ENCODE peak calls at places on chromosomes 4 and X, in six cellular contexts. Z is endodermal cell, H is fibroblast of lung, L is right cardiac atrium, X is GM23248, G is left lung. N is an unnamed sample. For H3K9me3, the result is how much of the 10 kb centered on the place peaks cover.

GRCh38 chr4:1249731-1250526 is 999 bp upstream of the CTBP1 start:
- DNase-seq in Z (peak), H (peak), L (no peak), X (peak), G (peak), N (peak)

GRCh38 chrX:27336466-27337091 is 126.6 kb downstream of the PPP4R3C start:
- DNase-seq in Z (peak), H (no peak), L (peak), X (peak), G (no peak), N (peak)

GRCh38 chr4:163587867-163588266 is 93.4 kb downstream of the TMA16 start:
- DNase-seq in Z (peak), H (peak), L (no peak), X (no peak), G (no peak), N (peak)

GRCh38 chr4:48914311-48914710 is 7.7 kb upstream of the OCIAD2 start:
- DNase-seq in Z (no peak), H (peak), L (no peak), X (no peak), G (no peak), N (no peak)

GRCh38 chrX:100512471-100512870 is 72.3 kb upstream of the TNMD start:
- DNase-seq in Z (no peak), H (peak), L (no peak), X (peak), G (no peak), N (no peak)

GRCh38 chrX:10233173-10233572 is 76.4 kb downstream of the CLCN4 start:
- DNase-seq in Z (no peak), H (peak), L (no peak), X (peak), G (no peak), N (no peak)

GRCh38 chr4:71553605-71554004 is 214.8 kb downstream of the SLC4A4 start:
- DNase-seq in Z (no peak), H (peak), L (no peak), X (peak), G (no peak), N (no peak)

GRCh38 chr4:111400736-111401135 is 744.5 kb upstream of the FAM241A start:
- DNase-seq in Z (no peak), H (peak), L (no peak), X (peak), G (no peak), N (no peak)

GRCh38 chr4:181432347-181432746 is 810.9 kb upstream of the TENM3 start:
- DNase-seq in Z (peak), H (no peak), L (peak), X (no peak), G (no peak), N (no peak)

GRCh38 chr4:173696011-173696410 is 166.0 kb upstream of the HAND2 start:
- DNase-seq in Z (no peak), H (no peak), L (no peak), X (no peak), G (no peak), N (no peak)

GRCh38 chr4:87679449-87680169 is 29.5 kb downstream of the DMP1 start:
- DNase-seq in Z (peak), H (peak), L (peak), X (peak), G (no peak), N (peak)

DNA sequence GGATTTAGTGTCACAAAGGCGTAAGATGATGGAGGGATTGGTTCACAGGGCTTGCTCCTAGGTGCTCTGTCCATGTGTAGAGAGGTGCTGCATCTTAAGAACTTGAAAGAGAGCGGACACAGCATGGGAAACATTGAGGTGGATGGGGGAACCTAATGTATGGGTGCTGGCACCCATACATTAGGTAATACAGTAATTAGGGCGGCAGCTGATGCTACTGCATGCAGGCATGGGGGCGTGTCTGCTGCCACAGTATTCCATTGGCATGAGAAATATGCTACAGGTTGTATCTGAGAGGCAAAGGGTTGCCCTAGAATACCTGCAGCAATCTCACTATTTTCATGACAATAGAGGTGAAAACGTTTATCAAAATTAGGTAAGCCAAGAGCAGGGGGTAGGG is 45.8 kb upstream of the UXT start:
- DNase-seq in Z (no peak), H (no peak), L (no peak), X (no peak), G (no peak), N (no peak)
- H3K9me3 ChIP-seq in Z (under half), H (under half), L (under half), X (under half), G (under half), N (under half)

GRCh38 chrX:1500701-1501624 is 36.0 kb downstream of the P2RY8 start:
- DNase-seq in Z (no peak), H (no peak), L (no peak), X (no peak), G (no peak), N (no peak)
- H3K4me3 ChIP-seq in Z (no peak), H (no peak), L (no peak), X (no peak), G (no peak), N (no peak)

GRCh38 chr4:37663552-37663951 is 22.6 kb downstream of the RELL1 start:
- DNase-seq in Z (no peak), H (no peak), L (no peak), X (no peak), G (no peak), N (no peak)

GRCh38 chr4:37664696-37665095 is 21.5 kb downstream of the RELL1 start:
- DNase-seq in Z (peak), H (no peak), L (no peak), X (no peak), G (no peak), N (no peak)

GRCh38 chr4:37665347-37666009 is 20.7 kb downstream of the RELL1 start:
- DNase-seq in Z (no peak), H (no peak), L (peak), X (no peak), G (no peak), N (no peak)

GRCh38 chr4:37667197-37668100 is 18.7 kb downstream of the RELL1 start:
- DNase-seq in Z (no peak), H (no peak), L (no peak), X (peak), G (no peak), N (no peak)

GRCh38 chr4:37666625-37667071 is 19.5 kb downstream of the RELL1 start:
- DNase-seq in Z (no peak), H (peak), L (peak), X (peak), G (peak), N (no peak)
- H3K27ac ChIP-seq in Z (no peak), H (peak), L (peak), X (peak), G (no peak), N (no peak)

DNA sequence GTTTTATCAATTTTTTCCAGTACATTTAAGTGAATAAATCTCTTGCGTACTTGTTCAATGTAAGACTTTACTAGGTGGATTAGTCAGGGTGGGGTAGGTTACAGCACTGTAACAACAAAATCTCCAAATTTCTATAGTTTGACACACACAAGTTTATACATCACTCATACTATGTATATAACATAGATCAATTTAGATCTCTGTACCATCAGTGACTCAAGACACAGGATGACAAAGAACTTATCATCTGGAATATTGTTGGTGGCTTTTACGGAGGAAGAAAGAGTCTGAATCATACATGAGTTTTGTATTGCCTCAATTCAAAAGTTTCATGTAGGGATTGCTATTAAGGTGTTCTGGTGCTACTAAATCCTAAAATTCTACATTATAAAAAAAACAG is 97.9 kb upstream of the DKK2 start:
- DNase-seq in Z (no peak), H (no peak), L (no peak), X (no peak), G (no peak), N (no peak)
- H3K9me3 ChIP-seq in Z (under half), H (under half), L (under half), X (under half), G (under half), N (under half)

GRCh38 chrX:39196192-39197102 is 395.2 kb downstream of the MID1IP1 start:
- DNase-seq in Z (peak), H (peak), L (no peak), X (peak), G (no peak), N (no peak)
- H3K4me3 ChIP-seq in Z (no peak), H (no peak), L (no peak), X (no peak), G (no peak), N (no peak)

DNA sequence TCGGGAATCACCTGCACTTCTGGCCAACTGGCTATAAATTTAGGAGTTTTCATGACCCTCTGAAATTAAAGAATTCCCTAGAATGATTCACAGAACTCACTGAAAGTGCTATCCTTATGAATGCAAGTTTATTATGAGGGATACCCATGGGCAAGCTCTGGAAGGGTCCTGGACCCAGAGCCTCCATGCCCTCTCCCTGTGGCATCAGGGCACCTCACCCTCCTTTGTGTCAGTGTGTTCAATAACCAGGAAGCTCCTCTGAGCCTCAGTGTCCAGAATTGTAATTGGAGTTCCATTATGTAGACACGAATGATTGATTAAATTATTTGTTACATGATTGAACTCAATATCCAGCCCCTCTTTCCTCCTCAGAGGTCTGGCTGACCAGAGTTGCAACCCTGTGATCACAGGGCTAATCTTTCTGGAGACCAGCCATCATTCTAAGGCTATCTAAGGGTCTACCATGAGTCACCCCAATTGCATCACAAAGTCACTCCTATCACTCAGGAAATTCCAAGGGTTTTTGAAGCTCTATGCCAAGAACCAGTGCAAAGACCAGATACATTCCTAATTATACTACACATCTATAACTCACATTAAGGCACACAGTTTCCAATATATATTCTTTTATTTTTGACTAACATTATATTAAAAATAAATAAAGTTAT is 8.9 kb downstream of the ANXA3 start:
- DNase-seq in Z (no peak), H (peak), L (no peak), X (peak), G (no peak), N (no peak)
- H3K27ac ChIP-seq in Z (no peak), H (no peak), L (peak), X (no peak), G (peak), N (no peak)

GRCh38 chrX:155966876-155967275 is 30.6 kb upstream of the IL9R start:
- DNase-seq in Z (peak), H (no peak), L (no peak), X (peak), G (no peak), N (peak)

GRCh38 chrX:155967653-155968052 is 29.8 kb upstream of the IL9R start:
- DNase-seq in Z (no peak), H (no peak), L (no peak), X (peak), G (no peak), N (no peak)

GRCh38 chrX:155962906-155963305 is 34.6 kb upstream of the IL9R start:
- DNase-seq in Z (no peak), H (no peak), L (no peak), X (no peak), G (no peak), N (no peak)

DNA sequence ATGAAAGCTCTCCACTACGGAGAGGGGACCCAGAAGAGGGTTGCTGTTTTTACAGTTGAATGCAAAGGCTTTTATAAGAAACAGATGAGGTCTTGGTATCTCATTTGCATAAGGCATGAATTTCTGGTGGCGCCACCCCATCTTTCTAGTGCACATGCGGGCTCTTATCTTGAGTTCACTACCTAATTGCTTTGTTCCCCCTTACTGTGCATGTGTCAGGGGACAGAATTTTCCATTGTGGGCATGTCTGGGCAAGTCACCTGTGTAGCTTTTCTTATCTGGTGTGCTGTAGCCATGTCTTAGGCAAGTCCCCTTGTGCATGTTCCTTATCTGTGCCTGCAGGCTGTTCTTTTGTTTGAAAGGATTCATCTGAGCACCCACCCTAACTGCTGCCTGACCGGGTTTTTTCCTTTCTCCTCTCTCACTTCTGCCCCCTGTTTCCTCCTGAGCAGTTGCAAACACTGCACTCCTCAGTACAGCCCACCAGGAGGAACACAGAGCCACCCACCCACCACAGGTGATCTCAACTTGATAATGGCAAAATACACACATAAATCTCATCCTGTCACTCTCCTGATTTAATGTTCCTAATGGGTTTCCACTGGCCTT is 29.3 kb upstream of the IL9R start:
- DNase-seq in Z (no peak), H (no peak), L (no peak), X (no peak), G (no peak), N (peak)
- H3K9me3 ChIP-seq in Z (under half), H (under half), L (under half), X (under half), G (under half), N (under half)

DNA sequence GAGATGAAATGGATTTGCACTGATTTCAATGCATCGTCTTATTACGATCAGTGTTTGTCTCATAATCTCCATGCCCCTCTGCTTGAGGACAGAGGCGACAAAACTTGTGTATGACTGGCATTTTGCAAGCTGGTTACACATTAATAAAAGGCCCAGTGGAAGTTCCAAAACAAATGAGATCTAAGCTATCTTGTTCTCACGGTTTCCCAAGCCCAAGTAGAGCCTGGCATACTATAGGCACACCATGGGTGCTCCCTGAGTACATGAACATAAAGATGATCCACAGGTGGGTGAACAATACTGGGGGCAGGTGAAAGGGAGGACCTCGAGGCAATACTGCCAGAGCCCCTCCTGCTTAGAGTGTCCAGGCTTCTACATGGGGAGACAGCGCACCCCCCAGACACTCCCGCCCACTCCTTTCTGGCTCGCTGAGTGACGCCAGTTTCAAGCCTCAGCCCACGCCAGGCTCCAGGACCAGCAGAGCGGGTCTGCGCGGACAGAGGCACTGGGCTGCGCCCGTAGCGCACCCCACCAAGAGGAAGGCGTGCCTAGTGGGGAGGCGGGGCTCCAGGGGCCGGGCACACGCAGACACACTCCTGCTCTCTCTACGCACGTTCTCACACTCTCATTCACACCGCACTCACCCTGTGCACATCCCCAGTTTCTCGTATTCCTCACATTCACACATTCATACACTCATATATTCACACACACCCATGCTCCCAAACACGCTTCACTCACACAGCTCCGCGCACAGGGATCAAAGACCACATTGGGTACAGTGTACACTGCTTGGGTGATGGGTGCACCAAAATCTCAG is 8.9 kb upstream of the GSX2 start:
- DNase-seq in Z (peak), H (peak), L (peak), X (peak), G (peak), N (no peak)
- H3K4me3 ChIP-seq in Z (peak), H (peak), L (peak), X (peak), G (peak), N (peak)

DNA sequence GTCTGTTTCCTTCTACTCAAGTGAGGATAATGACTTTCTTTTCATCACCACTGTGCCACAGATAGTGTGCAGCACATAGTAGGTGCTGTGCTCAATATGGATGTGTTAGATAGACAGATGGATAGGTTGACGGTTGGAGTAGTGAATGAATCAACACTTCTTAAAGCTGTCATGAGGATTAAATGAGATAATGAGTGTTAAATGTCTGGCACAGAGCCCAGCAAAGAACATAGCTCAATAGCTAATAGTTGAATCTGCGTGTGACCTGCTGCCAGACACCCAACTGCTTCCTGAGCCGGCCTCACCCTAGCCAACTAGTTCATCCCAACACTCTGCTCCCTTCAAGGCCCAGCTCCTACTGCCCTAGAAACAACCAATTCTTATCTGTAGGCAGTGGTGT is 67.7 kb upstream of the PJA1 start:
- DNase-seq in Z (no peak), H (no peak), L (no peak), X (peak), G (no peak), N (peak)
- H3K27ac ChIP-seq in Z (no peak), H (no peak), L (no peak), X (no peak), G (no peak), N (no peak)

DNA sequence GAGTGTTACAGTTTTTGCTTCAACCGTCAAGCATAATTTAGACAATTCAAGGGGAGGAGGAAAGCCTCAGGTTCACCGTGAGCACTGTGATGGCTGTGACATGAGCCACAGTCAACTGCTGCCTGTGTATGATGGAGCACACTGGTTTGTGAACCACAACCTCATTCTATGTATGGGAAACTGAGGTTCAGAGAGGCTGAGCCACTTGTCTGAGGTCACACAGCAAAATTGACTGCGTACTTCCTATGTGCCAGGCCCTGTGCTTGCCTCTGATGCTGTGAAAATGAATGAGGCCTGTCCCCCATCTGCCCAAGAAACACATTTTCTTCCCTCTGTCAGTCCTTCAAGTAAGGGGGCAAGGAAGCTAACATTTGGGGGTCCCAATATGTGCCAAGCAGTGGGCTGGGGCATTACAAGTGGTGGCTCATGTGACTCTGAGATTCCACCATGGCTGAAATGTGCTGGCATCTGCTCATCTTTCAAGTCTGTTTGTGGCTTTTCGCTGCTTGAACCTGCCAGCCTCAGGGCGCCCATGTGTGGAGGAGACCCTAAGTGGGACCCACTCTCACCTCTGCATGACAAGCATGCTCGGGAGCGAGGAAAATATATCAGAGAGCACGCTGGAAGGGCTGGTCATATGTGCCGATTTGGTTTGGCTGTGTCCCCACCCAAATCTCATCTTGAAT is 79.7 kb downstream of the ADRA2C start:
- DNase-seq in Z (no peak), H (no peak), L (no peak), X (no peak), G (no peak), N (no peak)
- H3K9me3 ChIP-seq in Z (under half), H (under half), L (under half), X (under half), G (under half), N (under half)

N was measured in WERI-Rb-1.